ENCODE peak calls at places on chromosomes 7 and 10, in eight cellular contexts. X, T, P, O, J, Y, K and I are unnamed samples.

GRCh38 chr7:112594397-112594796 is 113.6 kb downstream of the LSMEM1 start:
- DNase-seq in X (no peak), T (no peak), P (no peak), O (no peak), J (no peak), Y (peak), K (peak), I (no peak)

GRCh38 chr10:75703191-75703861 is 271.9 kb downstream of the LRMDA start:
- DNase-seq in X (no peak), T (no peak), P (peak), O (no peak), J (no peak), Y (no peak), K (no peak), I (no peak)

GRCh38 chr7:99693427-99694200 is 13.8 kb upstream of the CYP3A5 start:
- DNase-seq in X (peak), T (peak), P (peak), O (no peak), J (no peak), Y (peak), K (no peak), I (no peak)

GRCh38 chr7:135510603-135511183 is 791 bp upstream of the CNOT4 start:
- DNase-seq in X (peak), T (peak), P (no peak), O (peak), J (no peak), Y (peak), K (no peak), I (no peak)

GRCh38 chr10:123792579-123792978 is 99.0 kb downstream of the CPXM2 start:
- DNase-seq in X (no peak), T (no peak), P (no peak), O (no peak), J (no peak), Y (no peak), K (no peak), I (no peak)

GRCh38 chr10:30443049-30443448 is 9.1 kb downstream of the MAP3K8 start:
- DNase-seq in X (no peak), T (no peak), P (no peak), O (no peak), J (no peak), Y (no peak), K (no peak), I (no peak)

GRCh38 chr10:88473989-88474883 is 108.9 kb downstream of the RNLS start:
- DNase-seq in X (no peak), T (no peak), P (no peak), O (no peak), J (no peak), Y (no peak), K (no peak), I (peak)

GRCh38 chr7:65509368-65510186 is 135.9 kb downstream of the ZNF92 start:
- DNase-seq in X (no peak), T (no peak), P (no peak), O (no peak), J (no peak), Y (no peak), K (no peak), I (no peak)

GRCh38 chr7:138625849-138626230 is 75.3 kb downstream of the SVOPL start:
- DNase-seq in X (no peak), T (no peak), P (no peak), O (no peak), J (no peak), Y (no peak), K (no peak), I (no peak)

GRCh38 chr7:7889791-7890568 is 78.6 kb upstream of the GLCCI1 start:
- DNase-seq in X (no peak), T (no peak), P (no peak), O (no peak), J (no peak), Y (no peak), K (no peak), I (no peak)

GRCh38 chr10:71621263-71621751 is 98.3 kb downstream of the C10orf105 start:
- DNase-seq in X (peak), T (no peak), P (no peak), O (peak), J (no peak), Y (no peak), K (no peak), I (peak)

GRCh38 chr7:45881759-45882464 is 6.4 kb upstream of the IGFBP1 start:
- DNase-seq in X (peak), T (peak), P (no peak), O (no peak), J (peak), Y (peak), K (no peak), I (no peak)

GRCh38 chr10:117174439-117175214 is 22.7 kb upstream of the KCNK18 start:
- DNase-seq in X (peak), T (peak), P (peak), O (peak), J (peak), Y (peak), K (peak), I (peak)

GRCh38 chr7:120539321-120539720 is 266.3 kb downstream of the KCND2 start:
- DNase-seq in X (no peak), T (no peak), P (no peak), O (no peak), J (no peak), Y (no peak), K (no peak), I (no peak)

GRCh38 chr10:119652361-119652760 is 1.2 kb downstream of the BAG3 start:
- DNase-seq in X (peak), T (peak), P (peak), O (peak), J (peak), Y (peak), K (peak), I (peak)

GRCh38 chr7:128939075-128939860 is 1.5 kb downstream of the IRF5 start:
- DNase-seq in X (no peak), T (no peak), P (no peak), O (no peak), J (no peak), Y (no peak), K (no peak), I (no peak)